ENCODE peak calls at places on chromosomes 1 and 21, in four cellular contexts. V, K, O and L are unnamed samples.

GRCh38 chr1:166924829-166925541 is 48.9 kb upstream of the TADA1 start:
- DNase-seq in V (no peak), K (no peak), O (no peak), L (no peak)

GRCh38 chr1:47424336-47424982 is 8.4 kb downstream of the FOXE3 start:
- DNase-seq in V (no peak), K (no peak), O (peak), L (no peak)

GRCh38 chr1:47340227-47340626 is 6.6 kb downstream of the CMPK1 start:
- DNase-seq in V (no peak), K (no peak), O (no peak), L (no peak)

GRCh38 chr1:38014171-38014570 is 1.6 kb downstream of the UTP11 start:
- DNase-seq in V (no peak), K (no peak), O (no peak), L (no peak)

GRCh38 chr1:79657916-79658662 is 651.6 kb upstream of the ADGRL4 start:
- DNase-seq in V (no peak), K (no peak), O (no peak), L (no peak)

GRCh38 chr1:43267291-43267805 is 2.4 kb upstream of the TMEM125 start:
- DNase-seq in V (no peak), K (no peak), O (no peak), L (peak)

GRCh38 chr21:43866659-43867331 is 1.8 kb downstream of the AGPAT3 start:
- DNase-seq in V (no peak), K (no peak), O (peak), L (no peak)

GRCh38 chr1:12438349-12438924 is 179.6 kb downstream of the DHRS3 start:
- DNase-seq in V (no peak), K (no peak), O (no peak), L (no peak)

GRCh38 chr1:172105230-172105629 is 263.9 kb downstream of the DNM3 start:
- DNase-seq in V (no peak), K (no peak), O (no peak), L (no peak)

GRCh38 chr1:247241687-247242086 is 14.2 kb upstream of the VN1R5 start:
- DNase-seq in V (no peak), K (no peak), O (no peak), L (no peak)

GRCh38 chr1:80066060-80066459 is 1059.5 kb upstream of the ADGRL4 start:
- DNase-seq in V (no peak), K (no peak), O (no peak), L (no peak)

GRCh38 chr1:161258439-161259386 is at the start of gene PCP4L1:
- DNase-seq in V (peak), K (peak), O (peak), L (peak)

GRCh38 chr1:2271841-2272655 is 43.9 kb downstream of the SKI start:
- DNase-seq in V (peak), K (peak), O (no peak), L (no peak)

GRCh38 chr1:54218883-54219687 is 19.1 kb downstream of the MRPL37 start:
- DNase-seq in V (no peak), K (no peak), O (no peak), L (peak)

GRCh38 chr1:81812712-81813111 is 12.0 kb downstream of the ADGRL2 start:
- DNase-seq in V (no peak), K (no peak), O (no peak), L (no peak)

GRCh38 chr1:220797553-220797952 is 10.8 kb downstream of the MTARC1 start:
- DNase-seq in V (no peak), K (no peak), O (no peak), L (no peak)

GRCh38 chr21:35697321-35697808 is 363.0 kb downstream of the SETD4 start:
- DNase-seq in V (peak), K (peak), O (no peak), L (peak)

GRCh38 chr1:12230549-12231275 is 882 bp downstream of the VPS13D start:
- DNase-seq in V (peak), K (peak), O (peak), L (peak)

GRCh38 chr21:17003763-17004373 is 509.0 kb upstream of the CXADR start:
- DNase-seq in V (no peak), K (no peak), O (no peak), L (no peak)

GRCh38 chr1:190444464-190444863 is 33.2 kb downstream of the BRINP3 start:
- DNase-seq in V (peak), K (no peak), O (no peak), L (no peak)

GRCh38 chr1:15336866-15337265 is 72.8 kb upstream of the EFHD2 start:
- DNase-seq in V (no peak), K (peak), O (no peak), L (no peak)

GRCh38 chr1:116842654-116843053 is 67.1 kb upstream of the PTGFRN start:
- DNase-seq in V (no peak), K (no peak), O (no peak), L (no peak)

GRCh38 chr1:11797525-11798216 is 8.1 kb downstream of the MTHFR start:
- DNase-seq in V (no peak), K (peak), O (no peak), L (peak)

GRCh38 chr1:157404063-157404501 is 148.2 kb downstream of the FCRL5 start:
- DNase-seq in V (no peak), K (no peak), O (no peak), L (no peak)

GRCh38 chr1:207847116-207847515 is 63.8 kb downstream of the CD34 start:
- DNase-seq in V (no peak), K (no peak), O (no peak), L (no peak)

GRCh38 chr1:54340434-54340833 is 65.8 kb downstream of the SSBP3 start:
- DNase-seq in V (no peak), K (no peak), O (no peak), L (no peak)

GRCh38 chr1:221611930-221612777 is 129.7 kb downstream of the DUSP10 start:
- DNase-seq in V (peak), K (peak), O (peak), L (peak)

GRCh38 chr1:154353460-154353904 is 28.2 kb downstream of the ATP8B2 start:
- DNase-seq in V (no peak), K (no peak), O (no peak), L (peak)

GRCh38 chr1:50332941-50333594 is 90.2 kb downstream of the DMRTA2 start:
- DNase-seq in V (peak), K (peak), O (peak), L (peak)

GRCh38 chr1:45493116-45493697 is 2.2 kb upstream of the TESK2 start:
- DNase-seq in V (no peak), K (no peak), O (peak), L (peak)

GRCh38 chr1:1019122-1019999 is 559 bp upstream of the AGRN start:
- DNase-seq in V (peak), K (peak), O (peak), L (peak)
- H3K27ac ChIP-seq in V (peak), K (peak), O (peak), L (no peak)

GRCh38 chr1:225745231-225745630 is 32.4 kb upstream of the SRP9 start:
- DNase-seq in V (no peak), K (no peak), O (no peak), L (no peak)

GRCh38 chr1:225747566-225747965 is 30.1 kb upstream of the SRP9 start:
- DNase-seq in V (no peak), K (no peak), O (no peak), L (no peak)

GRCh38 chr1:225748479-225748878 is 29.1 kb upstream of the SRP9 start:
- DNase-seq in V (no peak), K (no peak), O (no peak), L (no peak)

GRCh38 chr1:225744745-225745144 is 32.9 kb upstream of the SRP9 start:
- DNase-seq in V (no peak), K (no peak), O (no peak), L (no peak)

DNA sequence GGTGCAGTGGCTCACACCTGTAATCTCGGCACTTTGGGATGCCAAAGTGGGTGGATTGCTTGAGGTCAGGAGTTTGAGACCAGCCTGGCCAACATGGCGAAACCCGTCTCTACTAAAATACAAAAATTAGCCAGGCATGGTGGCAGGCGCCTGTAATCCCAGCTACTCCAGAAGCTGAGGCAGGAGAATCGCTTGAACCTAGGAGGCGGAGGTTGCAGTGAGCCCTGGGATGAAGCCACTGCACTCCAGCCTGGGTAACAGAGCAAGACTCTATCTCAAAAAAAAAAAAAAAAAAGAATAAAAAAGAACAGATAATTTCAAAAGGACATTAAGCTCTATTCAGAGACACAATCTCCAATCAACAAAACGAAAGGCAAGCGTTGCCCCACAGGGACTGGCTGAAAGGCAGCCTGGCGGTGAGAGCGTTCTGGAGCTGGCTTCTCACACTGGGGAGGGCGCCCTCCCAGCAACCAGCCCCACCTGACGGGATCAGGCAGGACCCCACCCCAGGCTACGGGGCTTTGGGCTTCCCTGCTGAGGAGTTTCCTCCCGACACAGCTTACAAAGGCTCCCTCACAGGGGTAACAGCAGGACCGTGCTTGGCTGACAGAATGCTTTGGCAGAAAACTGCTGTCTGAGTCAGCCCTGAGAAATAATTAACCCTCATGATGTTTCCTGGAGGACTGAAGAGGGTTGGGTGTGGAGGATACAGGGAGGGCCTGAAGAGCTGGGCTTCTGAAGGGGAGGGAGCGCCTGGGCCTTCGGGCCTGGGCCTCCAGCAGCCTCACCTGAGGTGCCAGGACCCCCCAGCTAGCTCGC is 31.1 kb upstream of the SRP9 start:
- DNase-seq in V (peak), K (peak), O (peak), L (peak)
- TF ChIP-seq CTCF in V (no peak), K (no peak), O (no peak), L (peak)

GRCh38 chr1:205285391-205286101 is 36.0 kb downstream of the NUAK2 start:
- DNase-seq in V (no peak), K (no peak), O (no peak), L (no peak)
- H3K27ac ChIP-seq in V (peak), K (peak), O (peak), L (peak)

DNA sequence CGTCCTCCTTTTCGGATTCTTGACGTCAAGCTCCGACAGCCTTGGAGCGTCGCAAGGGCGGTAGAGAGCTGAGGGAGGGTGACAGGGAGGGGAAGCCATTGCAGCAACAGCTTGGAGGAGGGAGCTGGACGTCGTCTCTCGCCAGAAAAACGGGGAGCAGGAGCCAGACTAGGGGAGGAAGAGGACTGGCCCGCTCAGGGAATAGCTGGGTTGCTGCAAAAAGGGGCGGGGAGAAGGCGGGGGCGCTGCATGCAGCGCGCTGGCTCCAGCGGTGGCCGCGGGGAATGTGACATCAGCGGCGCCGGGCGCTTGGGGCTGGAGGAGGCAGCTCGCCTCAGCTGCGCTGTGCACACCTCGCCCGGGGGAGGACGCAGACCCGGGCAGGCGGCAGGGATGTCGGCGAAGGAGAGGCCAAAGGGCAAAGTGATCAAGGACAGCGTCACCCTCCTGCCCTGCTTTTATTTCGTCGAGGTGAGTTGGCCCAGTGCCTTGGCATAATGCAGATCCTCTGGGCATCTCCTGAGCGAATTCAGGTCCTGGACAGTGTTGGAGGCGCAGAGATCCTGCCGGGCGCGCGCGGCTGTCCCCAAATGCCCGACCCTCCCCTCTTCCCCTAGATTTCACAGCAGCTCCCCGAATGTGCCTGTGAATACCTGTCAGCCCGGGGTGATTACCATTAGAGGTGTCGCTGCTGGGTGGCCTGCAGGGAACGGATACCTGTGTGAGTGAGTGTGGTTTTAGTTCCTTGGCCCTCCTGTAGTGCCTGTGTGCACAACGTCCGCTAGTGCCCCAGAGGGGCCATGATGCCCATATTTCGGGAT is at the start of gene PLPPR4:
- DNase-seq in V (peak), K (peak), O (no peak), L (peak)
- TF ChIP-seq CTCF in V (no peak), K (no peak), O (no peak), L (no peak)

GRCh38 chr1:228154021-228154684 is 4.4 kb downstream of the GJC2 start:
- DNase-seq in V (no peak), K (no peak), O (no peak), L (no peak)
- H3K27ac ChIP-seq in V (no peak), K (no peak), O (no peak), L (no peak)

GRCh38 chr21:28230559-28230958 is 762.1 kb downstream of the LTN1 start:
- DNase-seq in V (no peak), K (no peak), O (no peak), L (no peak)

GRCh38 chr21:28233536-28234220 is 759.0 kb downstream of the LTN1 start:
- DNase-seq in V (no peak), K (no peak), O (no peak), L (no peak)

GRCh38 chr21:28239345-28239744 is 753.3 kb downstream of the LTN1 start:
- DNase-seq in V (peak), K (peak), O (no peak), L (no peak)

GRCh38 chr21:28237661-28238060 is 755.0 kb downstream of the LTN1 start:
- DNase-seq in V (no peak), K (no peak), O (no peak), L (no peak)

GRCh38 chr21:28235169-28235892 is 757.3 kb downstream of the LTN1 start:
- DNase-seq in V (no peak), K (peak), O (no peak), L (no peak)
- TF ChIP-seq CTCF in V (no peak), K (peak), O (no peak), L (peak)